ENCODE peak calls at places on chromosomes 7 and 10, in four cellular contexts. E, S, X and K are unnamed samples.

GRCh38 chr10:82267465-82267864 is 392.5 kb downstream of the NRG3 start:
- DNase-seq in E (no peak), S (no peak), X (no peak), K (no peak)

GRCh38 chr10:99944860-99945259 is 64.9 kb downstream of the DNMBP start:
- DNase-seq in E (no peak), S (no peak), X (no peak), K (no peak)

GRCh38 chr10:31508234-31508633 is 189.2 kb downstream of the ZEB1 start:
- DNase-seq in E (no peak), S (no peak), X (no peak), K (no peak)

GRCh38 chr7:124784879-124785818 is 19.6 kb upstream of the GPR37 start:
- DNase-seq in E (peak), S (peak), X (no peak), K (peak)

GRCh38 chr10:110845756-110846620 is 25.7 kb upstream of the PDCD4 start:
- DNase-seq in E (no peak), S (no peak), X (no peak), K (no peak)

GRCh38 chr7:41030673-41031072 is 672.2 kb downstream of the INHBA start:
- DNase-seq in E (no peak), S (no peak), X (no peak), K (peak)

GRCh38 chr10:83527934-83528333 is 611.4 kb upstream of the GHITM start:
- DNase-seq in E (no peak), S (no peak), X (no peak), K (no peak)

GRCh38 chr7:10802526-10802925 is 171.1 kb upstream of the PHF14 start:
- DNase-seq in E (no peak), S (no peak), X (no peak), K (peak)

GRCh38 chr7:99679400-99680191 is at the start of gene CYP3A5:
- DNase-seq in E (peak), S (no peak), X (no peak), K (no peak)

GRCh38 chr10:125933693-125934092 is 37.3 kb downstream of the FANK1 start:
- DNase-seq in E (no peak), S (no peak), X (no peak), K (no peak)

GRCh38 chr7:66095010-66095409 is 19.4 kb downstream of the ASL start:
- DNase-seq in E (no peak), S (no peak), X (no peak), K (no peak)

GRCh38 chr10:33832124-33832787 is 497.8 kb upstream of the NRP1 start:
- DNase-seq in E (no peak), S (no peak), X (no peak), K (no peak)

DNA sequence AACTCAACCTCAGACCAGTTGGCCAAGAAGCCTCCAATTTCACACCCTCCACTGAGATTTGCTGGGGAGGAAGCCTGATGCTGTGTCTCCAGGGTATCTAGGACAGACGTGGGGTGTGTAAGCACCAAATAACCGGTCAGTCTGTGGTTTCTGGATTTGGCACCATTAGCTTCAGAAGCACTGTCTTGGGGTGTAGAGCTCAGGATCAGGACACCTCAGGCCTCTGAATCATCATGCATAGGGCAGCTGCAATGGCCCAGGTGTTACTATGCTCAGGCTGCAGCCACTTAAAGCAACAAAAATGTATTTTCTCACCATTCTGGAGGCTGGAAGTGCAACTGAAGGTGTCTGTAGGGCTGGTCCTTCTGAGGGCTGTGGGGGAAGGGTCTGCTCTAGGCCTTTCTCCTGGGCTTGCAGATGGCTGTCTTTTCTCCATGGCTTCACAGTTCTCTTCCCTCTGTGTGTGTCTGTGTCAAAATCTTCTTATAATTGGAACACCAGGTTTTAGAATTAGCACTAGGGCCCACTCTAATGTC is 73.4 kb upstream of the SEPHS1 start:
- DNase-seq in E (no peak), S (no peak), X (no peak), K (no peak)
- TF ChIP-seq CEBPB in E (no peak), S (no peak), X (no peak), K (no peak)

GRCh38 chr10:21171936-21172773 is 275.0 kb upstream of the NEBL start:
- DNase-seq in E (no peak), S (no peak), X (no peak), K (no peak)
- TF ChIP-seq RCOR1 in E (no peak), S (no peak), X (no peak), K (no peak)

GRCh38 chr7:97004237-97004930 is 969 bp upstream of the DLX6 start:
- DNase-seq in E (no peak), S (no peak), X (no peak), K (no peak)

GRCh38 chr7:97005764-97006145 is 402 bp downstream of the DLX6 start:
- DNase-seq in E (no peak), S (no peak), X (no peak), K (no peak)

GRCh38 chr7:97006146-97006950 is 995 bp downstream of the DLX6 start:
- DNase-seq in E (no peak), S (peak), X (no peak), K (peak)

GRCh38 chr7:97003262-97004236 is 1.8 kb upstream of the DLX6 start:
- DNase-seq in E (no peak), S (no peak), X (no peak), K (no peak)

GRCh38 chr7:97004931-97005763 is at the start of gene DLX6:
- DNase-seq in E (no peak), S (peak), X (no peak), K (peak)
- TF ChIP-seq RFX5 in E (no peak), S (no peak), X (no peak), K (no peak)

DNA sequence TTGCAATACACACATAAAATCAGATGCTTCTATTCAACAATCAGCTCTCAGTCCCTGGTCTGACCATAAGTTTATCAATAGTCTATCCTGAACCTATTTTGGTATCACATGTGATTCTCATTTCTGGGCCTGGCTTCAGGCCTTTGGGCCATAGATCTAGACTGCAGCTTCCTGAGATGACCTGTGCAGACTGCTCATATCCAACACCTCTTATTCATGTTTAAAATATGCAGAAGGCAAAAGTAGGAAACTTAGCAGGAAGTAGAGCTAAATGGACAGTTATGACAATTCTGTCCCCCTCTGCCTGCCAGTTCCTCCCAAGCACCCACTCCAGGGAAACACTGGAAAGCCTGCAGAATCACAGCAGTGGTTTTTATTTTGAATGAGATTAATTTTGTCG is 53.3 kb downstream of the C7orf25 start:
- DNase-seq in E (no peak), S (no peak), X (no peak), K (peak)
- TF ChIP-seq CEBPB in E (no peak), S (no peak), X (no peak), K (no peak)

DNA sequence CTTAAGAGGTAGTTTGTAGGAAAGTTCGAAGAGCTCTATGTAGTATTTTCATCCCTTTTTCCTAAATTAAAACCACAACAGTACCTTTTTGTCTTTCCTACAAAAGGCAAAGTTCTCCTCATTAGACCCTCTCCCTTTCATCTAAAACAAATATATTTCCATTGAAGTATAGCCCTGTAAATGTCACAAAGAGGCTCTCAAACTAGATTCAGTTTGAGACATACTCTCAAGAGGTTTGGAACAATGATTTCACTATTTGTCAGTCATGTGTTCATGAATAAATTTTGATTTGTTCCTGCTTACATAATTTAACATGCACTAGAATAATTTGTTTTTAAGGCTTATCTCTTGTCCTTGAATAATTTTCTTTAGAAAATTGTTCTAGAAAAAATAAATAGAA is 12.2 kb downstream of the TAS2R16 start:
- DNase-seq in E (no peak), S (no peak), X (no peak), K (no peak)
- TF ChIP-seq RCOR1 in E (no peak), S (no peak), X (no peak), K (no peak)